ENCODE peak calls at places on chromosomes 2 and 18, in five cellular contexts. Y, E, G, T and H are unnamed samples.

GRCh38 chr2:139850254-139850890 is 1070.2 kb upstream of the NXPH2 start:
- DNase-seq in E (no peak), T (no peak), Y (no peak), G (no peak), H (no peak)

GRCh38 chr2:20637147-20637546 is 13.8 kb downstream of the HS1BP3 start:
- DNase-seq in T (no peak), G (no peak), E (no peak), Y (no peak), H (no peak)

GRCh38 chr18:58639751-58640427 is 11.0 kb upstream of the ALPK2 start:
- DNase-seq in T (peak; percentile 11), Y (no peak), G (no peak), E (peak; percentile 58), H (peak; percentile 45)

GRCh38 chr2:97267411-97268074 is 154.6 kb downstream of the ANKRD36 start:
- DNase-seq in T (no peak), Y (peak; percentile 41), G (no peak), E (no peak), H (no peak)

GRCh38 chr18:9065864-9066263 is 36.6 kb upstream of the NDUFV2 start:
- DNase-seq in G (no peak), T (no peak), E (no peak), Y (peak; percentile 23), H (no peak)

GRCh38 chr2:11348209-11348749 is 3.8 kb upstream of the ROCK2 start:
- DNase-seq in T (no peak), E (no peak), G (peak; percentile 80), Y (no peak), H (no peak)

GRCh38 chr2:238172439-238172838 is 13.7 kb downstream of the ERFE start:
- DNase-seq in E (no peak), T (no peak), G (no peak), Y (no peak), H (no peak)

GRCh38 chr2:66446924-66447323 is 12.0 kb downstream of the MEIS1 start:
- DNase-seq in G (no peak), Y (no peak), E (peak; percentile 43), T (no peak), H (no peak)

GRCh38 chr2:102514061-102514785 is 41.2 kb downstream of the SLC9A4 start:
- DNase-seq in Y (no peak), G (no peak), E (peak; percentile 87), T (peak; percentile 95), H (peak; percentile 91)

GRCh38 chr18:39455300-39455699 is 1889.7 kb upstream of the CELF4 start:
- DNase-seq in Y (no peak), T (peak; percentile 52), G (peak; percentile 10), E (peak; percentile 89), H (peak; percentile 39)

GRCh38 chr2:74577448-74577847 is 22.9 kb downstream of the DOK1 start:
- DNase-seq in Y (no peak), G (peak; percentile 50), E (peak; percentile 70), T (no peak), H (no peak)

GRCh38 chr18:22088029-22088428 is 81.4 kb upstream of the GATA6 start:
- DNase-seq in G (peak; percentile 89), T (no peak), E (peak; percentile 6), Y (no peak), H (no peak)

GRCh38 chr2:45921921-45922320 is 270.4 kb downstream of the PRKCE start:
- DNase-seq in G (no peak), T (no peak), Y (no peak), E (no peak), H (no peak)

GRCh38 chr2:16816522-16816921 is 150.9 kb upstream of the CYRIA start:
- DNase-seq in G (no peak), T (no peak), E (no peak), Y (no peak), H (no peak)

GRCh38 chr2:30341500-30342267 is 105.4 kb upstream of the LCLAT1 start:
- DNase-seq in G (no peak), E (no peak), T (no peak), Y (no peak), H (no peak)

GRCh38 chr2:30349691-30350090 is 97.4 kb upstream of the LCLAT1 start:
- DNase-seq in Y (no peak), T (no peak), G (no peak), E (no peak), H (no peak)

GRCh38 chr2:30351087-30351486 is 96.0 kb upstream of the LCLAT1 start:
- DNase-seq in G (no peak), Y (no peak), T (no peak), E (no peak), H (no peak)

GRCh38 chr2:30348825-30349224 is 98.2 kb upstream of the LCLAT1 start:
- DNase-seq in T (no peak), Y (no peak), G (no peak), E (no peak), H (no peak)

DNA sequence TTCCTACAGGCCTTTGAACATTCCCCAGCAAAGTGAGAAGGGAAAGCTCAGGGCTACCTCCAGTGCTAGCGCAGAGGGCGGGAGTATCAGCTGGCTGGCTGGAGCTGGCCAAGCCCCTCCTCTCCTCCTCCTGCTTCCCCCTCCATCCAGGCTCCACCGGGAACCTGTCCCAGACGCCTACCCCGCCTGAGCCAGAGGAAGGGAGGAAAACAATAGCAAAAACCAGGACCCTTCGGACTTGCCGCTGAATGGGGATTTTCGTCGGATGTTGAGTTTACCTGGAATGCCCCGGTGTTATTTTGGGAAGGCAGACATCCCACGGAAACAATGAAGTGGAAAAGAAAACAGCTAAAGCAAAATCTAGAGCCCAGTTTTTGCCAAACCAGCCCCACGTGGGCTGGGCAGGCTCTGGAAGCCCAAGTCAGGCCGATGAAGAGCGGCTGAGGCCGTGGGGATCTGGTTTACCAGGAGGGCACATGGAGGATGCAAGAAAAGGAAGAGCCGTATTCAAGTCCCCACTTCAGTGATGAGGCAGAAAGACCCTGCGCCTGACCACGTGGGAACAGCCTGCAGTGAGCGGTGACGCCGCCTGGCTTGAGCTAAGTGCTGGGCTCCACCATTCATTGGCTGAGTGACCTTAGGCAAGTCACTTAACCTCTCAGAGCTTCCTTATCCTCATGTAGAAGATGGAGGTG is 100.4 kb upstream of the LCLAT1 start:
- DNase-seq in T (no peak), G (peak; percentile 64), Y (peak; percentile 84), E (no peak), H (no peak)
- H3K4me3 ChIP-seq in T (no peak overlapping the region), G (no peak overlapping the region), Y (no peak overlapping the region), E (no peak overlapping the region), H (no peak overlapping the region)

GRCh38 chr2:135845257-135845656 is 8.3 kb upstream of the LCT start:
- DNase-seq in E (no peak), G (no peak), T (no peak), Y (no peak), H (no peak)
- TF ChIP-seq CTCF in E (no peak), G (no peak), T (peak; percentile 34), Y (peak; percentile 59), H (no peak)

GRCh38 chr2:216491757-216492635 is 6.6 kb upstream of the RPL37A start:
- DNase-seq in T (no peak), E (no peak), G (no peak), Y (no peak), H (no peak)
- H3K4me3 ChIP-seq in T (no peak overlapping the region), E (no peak overlapping the region), G (no peak overlapping the region), Y (no peak overlapping the region), H (no peak overlapping the region)

DNA sequence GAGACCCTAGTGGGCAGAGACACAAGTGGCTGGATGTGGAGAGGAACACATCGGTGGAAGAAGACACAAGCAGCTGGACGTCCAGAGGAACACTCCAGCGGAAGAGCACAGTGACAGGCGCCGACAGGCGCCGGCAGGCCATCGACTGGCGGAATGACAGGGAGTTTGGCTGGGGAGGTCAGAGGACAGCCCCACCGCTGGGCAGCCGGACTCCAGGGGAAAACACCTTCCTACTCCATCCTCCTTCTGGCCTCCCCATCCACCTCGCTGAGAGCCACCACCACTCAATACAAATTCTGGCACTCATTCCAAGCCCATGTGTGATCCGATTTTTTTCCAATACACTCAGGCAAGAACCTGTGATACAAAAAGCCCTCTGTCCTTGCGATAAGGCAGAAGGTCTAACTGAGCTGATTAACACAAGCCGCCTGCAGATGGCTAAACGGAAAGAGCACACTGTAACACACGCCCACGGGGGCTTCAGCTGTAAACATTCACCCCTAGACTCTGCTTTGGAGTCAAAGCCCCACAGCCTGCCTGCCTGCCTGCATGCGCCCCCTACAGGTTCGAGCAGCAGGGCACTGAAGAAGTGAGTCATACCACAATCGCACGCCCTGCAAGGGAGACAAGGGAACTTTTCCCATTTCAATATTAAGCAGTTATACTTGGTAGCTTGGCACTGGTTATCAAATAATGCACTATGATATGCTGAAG is 50.2 kb upstream of the LRP1B start:
- DNase-seq in E (peak; percentile 11), G (peak; percentile 21), Y (peak; percentile 92), T (peak; percentile 53), H (no peak)
- TF ChIP-seq CTCF in E (peak; percentile 35), G (no peak), Y (peak; percentile 88), T (peak; percentile 86), H (peak; percentile 79)

DNA sequence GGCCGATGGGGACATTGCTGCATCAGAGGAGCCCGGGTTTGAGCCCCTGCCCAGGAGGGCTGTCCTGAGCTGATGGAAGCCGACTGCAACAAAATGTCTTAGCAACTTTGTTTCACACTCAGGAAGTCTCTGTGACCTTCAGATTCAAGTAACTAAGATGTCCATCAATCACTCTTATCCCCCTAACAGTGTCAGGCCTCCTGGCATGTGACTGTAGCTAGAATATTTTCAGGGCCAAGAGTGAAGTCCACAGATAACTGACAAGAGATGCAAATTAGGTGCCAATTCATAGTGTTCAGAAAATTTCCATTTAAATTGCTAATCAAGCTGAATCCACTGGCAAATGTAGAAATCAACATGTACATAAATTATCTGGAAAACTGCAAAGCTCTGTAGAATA is 38.5 kb upstream of the ARL4C start:
- DNase-seq in Y (no peak), T (no peak), E (no peak), G (no peak), H (no peak)
- H3K4me3 ChIP-seq in Y (no peak overlapping the region), T (no peak overlapping the region), E (no peak overlapping the region), G (no peak overlapping the region), H (no peak overlapping the region)